ENCODE peak calls at places on chromosomes 6 and 20, in five cellular contexts. One of them, this sample, is unnamed.

GRCh38 chr20:34604980-34605788 is 46.7 kb downstream of the MAP1LC3A start:
- DNase-seq in anterior cingulate cortex: no peak
- DNase-seq in T1000: no peak
- DNase-seq in amygdala: no peak
- DNase-seq in AG10803: peak
- DNase-seq in this sample: peak

GRCh38 chr6:3252861-3253596 is 5.7 kb upstream of the PSMG4 start:
- DNase-seq in anterior cingulate cortex: no peak
- DNase-seq in T1000: no peak
- DNase-seq in amygdala: no peak
- DNase-seq in AG10803: no peak
- DNase-seq in this sample: no peak

GRCh38 chr20:32152421-32153155 is 43.1 kb downstream of the TM9SF4 start:
- DNase-seq in anterior cingulate cortex: no peak
- DNase-seq in T1000: no peak
- DNase-seq in amygdala: no peak
- DNase-seq in AG10803: no peak
- DNase-seq in this sample: no peak

GRCh38 chr20:32087117-32087516 is 22.4 kb upstream of the TM9SF4 start:
- DNase-seq in anterior cingulate cortex: no peak
- DNase-seq in T1000: no peak
- DNase-seq in amygdala: no peak
- DNase-seq in AG10803: no peak
- DNase-seq in this sample: no peak

GRCh38 chr6:110020888-110021287 is 42.8 kb downstream of the GPR6 start:
- DNase-seq in anterior cingulate cortex: no peak
- DNase-seq in T1000: no peak
- DNase-seq in amygdala: no peak
- DNase-seq in AG10803: no peak
- DNase-seq in this sample: no peak

GRCh38 chr20:10790013-10790412 is 116.2 kb upstream of the JAG1 start:
- DNase-seq in anterior cingulate cortex: no peak
- DNase-seq in T1000: no peak
- DNase-seq in amygdala: no peak
- DNase-seq in AG10803: no peak
- DNase-seq in this sample: no peak

GRCh38 chr6:104527761-104528415 is 331.8 kb downstream of the HACE1 start:
- DNase-seq in anterior cingulate cortex: no peak
- DNase-seq in T1000: no peak
- DNase-seq in amygdala: peak
- DNase-seq in AG10803: peak
- DNase-seq in this sample: peak

GRCh38 chr6:10545482-10545881 is 24.3 kb downstream of the GCNT2 start:
- DNase-seq in anterior cingulate cortex: no peak
- DNase-seq in T1000: no peak
- DNase-seq in amygdala: no peak
- DNase-seq in AG10803: no peak
- DNase-seq in this sample: no peak

GRCh38 chr20:4109587-4109986 is 94.2 kb upstream of the RNF24 start:
- DNase-seq in anterior cingulate cortex: no peak
- DNase-seq in T1000: no peak
- DNase-seq in amygdala: no peak
- DNase-seq in AG10803: no peak
- DNase-seq in this sample: no peak

GRCh38 chr6:6766230-6766905 is 177.8 kb downstream of the LY86 start:
- DNase-seq in anterior cingulate cortex: no peak
- DNase-seq in T1000: no peak
- DNase-seq in amygdala: no peak
- DNase-seq in AG10803: no peak
- DNase-seq in this sample: no peak

GRCh38 chr6:170087946-170088348 is 202.9 kb downstream of the DLL1 start:
- DNase-seq in anterior cingulate cortex: no peak
- DNase-seq in T1000: no peak
- DNase-seq in amygdala: no peak
- DNase-seq in AG10803: no peak
- DNase-seq in this sample: no peak

GRCh38 chr6:38404355-38404754 is 235.4 kb downstream of the BTBD9 start:
- DNase-seq in anterior cingulate cortex: no peak
- DNase-seq in T1000: no peak
- DNase-seq in amygdala: no peak
- DNase-seq in AG10803: peak
- DNase-seq in this sample: no peak

GRCh38 chr20:17936791-17937687 is 31.6 kb downstream of the SNX5 start:
- DNase-seq in anterior cingulate cortex: no peak
- DNase-seq in T1000: no peak
- DNase-seq in amygdala: no peak
- DNase-seq in AG10803: peak
- DNase-seq in this sample: peak

GRCh38 chr6:73262701-73263569 is at the start of gene KHDC1:
- DNase-seq in anterior cingulate cortex: peak
- DNase-seq in T1000: no peak
- DNase-seq in amygdala: peak
- DNase-seq in AG10803: peak
- DNase-seq in this sample: peak